ENCODE peak calls at places on chromosomes 3 and 15, in eight cellular contexts. One of them, this sample, is unnamed.

GRCh38 chr15:31740203-31740602 is 290.1 kb upstream of the CHRNA7 start:
- DNase-seq in astrocyte: no peak
- DNase-seq in RWPE1: no peak
- DNase-seq in IMR-90: no peak
- DNase-seq in CD8-positive, alpha-beta memory T cell: no peak
- DNase-seq in cardiac muscle cell: no peak
- DNase-seq in CD4-positive, alpha-beta T cell: no peak
- DNase-seq in stomach: no peak
- DNase-seq in this sample: peak; percentile 5

GRCh38 chr15:32042269-32042996 is 12.1 kb downstream of the CHRNA7 start:
- DNase-seq in IMR-90: no peak
- DNase-seq in cardiac muscle cell: peak; percentile 43
- DNase-seq in stomach: no peak
- DNase-seq in astrocyte: no peak
- DNase-seq in CD8-positive, alpha-beta memory T cell: no peak
- DNase-seq in CD4-positive, alpha-beta T cell: no peak
- DNase-seq in RWPE1: peak; percentile 34
- DNase-seq in this sample: no peak

GRCh38 chr3:182276512-182276911 is 516.8 kb upstream of the ATP11B start:
- DNase-seq in IMR-90: no peak
- DNase-seq in RWPE1: no peak
- DNase-seq in astrocyte: no peak
- DNase-seq in cardiac muscle cell: peak; percentile 21
- DNase-seq in CD4-positive, alpha-beta T cell: no peak
- DNase-seq in stomach: no peak
- DNase-seq in CD8-positive, alpha-beta memory T cell: no peak
- DNase-seq in this sample: no peak

GRCh38 chr15:60358935-60359672 is 38.7 kb downstream of the ANXA2 start:
- DNase-seq in CD8-positive, alpha-beta memory T cell: no peak
- DNase-seq in RWPE1: no peak
- DNase-seq in CD4-positive, alpha-beta T cell: no peak
- DNase-seq in astrocyte: peak; percentile 90
- DNase-seq in cardiac muscle cell: no peak
- DNase-seq in stomach: peak; percentile 48
- DNase-seq in IMR-90: peak; percentile 93
- DNase-seq in this sample: no peak

GRCh38 chr3:45154641-45155147 is 8.5 kb upstream of the CDCP1 start:
- DNase-seq in cardiac muscle cell: no peak
- DNase-seq in IMR-90: peak; percentile 69
- DNase-seq in astrocyte: peak; percentile 73
- DNase-seq in CD8-positive, alpha-beta memory T cell: no peak
- DNase-seq in CD4-positive, alpha-beta T cell: no peak
- DNase-seq in RWPE1: peak; percentile 48
- DNase-seq in stomach: no peak
- DNase-seq in this sample: no peak

GRCh38 chr15:70947369-70948335 is 55.0 kb downstream of the LRRC49 start:
- DNase-seq in CD8-positive, alpha-beta memory T cell: no peak
- DNase-seq in astrocyte: no peak
- DNase-seq in IMR-90: no peak
- DNase-seq in RWPE1: no peak
- DNase-seq in cardiac muscle cell: no peak
- DNase-seq in stomach: no peak
- DNase-seq in CD4-positive, alpha-beta T cell: no peak
- DNase-seq in this sample: no peak

GRCh38 chr15:99054025-99054387 is 46.4 kb upstream of the PGPEP1L start:
- DNase-seq in cardiac muscle cell: no peak
- DNase-seq in IMR-90: peak; percentile 29
- DNase-seq in astrocyte: no peak
- DNase-seq in CD8-positive, alpha-beta memory T cell: no peak
- DNase-seq in stomach: no peak
- DNase-seq in RWPE1: no peak
- DNase-seq in CD4-positive, alpha-beta T cell: no peak
- DNase-seq in this sample: no peak

GRCh38 chr15:43168192-43169107 is 16.8 kb upstream of the CCNDBP1 start:
- DNase-seq in cardiac muscle cell: peak; percentile 1
- DNase-seq in CD4-positive, alpha-beta T cell: no peak
- DNase-seq in astrocyte: peak; percentile 77
- DNase-seq in IMR-90: peak; percentile 81
- DNase-seq in CD8-positive, alpha-beta memory T cell: no peak
- DNase-seq in RWPE1: peak; percentile 49
- DNase-seq in stomach: peak; percentile 41
- DNase-seq in this sample: peak; percentile 30

GRCh38 chr15:28942046-28942445 is 56.3 kb downstream of the APBA2 start:
- DNase-seq in CD8-positive, alpha-beta memory T cell: peak; percentile 30
- DNase-seq in RWPE1: no peak
- DNase-seq in cardiac muscle cell: no peak
- DNase-seq in CD4-positive, alpha-beta T cell: peak; percentile 45
- DNase-seq in IMR-90: no peak
- DNase-seq in astrocyte: no peak
- DNase-seq in stomach: peak; percentile 29
- DNase-seq in this sample: no peak

GRCh38 chr3:63571682-63572081 is 80.8 kb upstream of the SNTN start:
- DNase-seq in CD8-positive, alpha-beta memory T cell: no peak
- DNase-seq in IMR-90: no peak
- DNase-seq in astrocyte: no peak
- DNase-seq in stomach: no peak
- DNase-seq in RWPE1: no peak
- DNase-seq in cardiac muscle cell: no peak
- DNase-seq in CD4-positive, alpha-beta T cell: no peak
- DNase-seq in this sample: no peak

GRCh38 chr15:71804226-71804625 is 6.1 kb upstream of the NR2E3 start:
- DNase-seq in astrocyte: no peak
- DNase-seq in RWPE1: no peak
- DNase-seq in stomach: no peak
- DNase-seq in IMR-90: no peak
- DNase-seq in CD4-positive, alpha-beta T cell: no peak
- DNase-seq in cardiac muscle cell: no peak
- DNase-seq in CD8-positive, alpha-beta memory T cell: no peak
- DNase-seq in this sample: no peak

GRCh38 chr3:10483686-10484345 is 21.6 kb downstream of the ATP2B2 start:
- DNase-seq in RWPE1: no peak
- DNase-seq in IMR-90: no peak
- DNase-seq in CD4-positive, alpha-beta T cell: no peak
- DNase-seq in CD8-positive, alpha-beta memory T cell: no peak
- DNase-seq in astrocyte: no peak
- DNase-seq in stomach: no peak
- DNase-seq in cardiac muscle cell: no peak
- DNase-seq in this sample: no peak

GRCh38 chr3:83928391-83928790 is 1030.4 kb upstream of the CADM2 start:
- DNase-seq in CD4-positive, alpha-beta T cell: no peak
- DNase-seq in astrocyte: no peak
- DNase-seq in stomach: no peak
- DNase-seq in RWPE1: no peak
- DNase-seq in IMR-90: no peak
- DNase-seq in CD8-positive, alpha-beta memory T cell: no peak
- DNase-seq in cardiac muscle cell: peak; percentile 33
- DNase-seq in this sample: no peak

GRCh38 chr15:70319466-70319865 is 221.7 kb upstream of the TLE3 start:
- DNase-seq in CD8-positive, alpha-beta memory T cell: no peak
- DNase-seq in astrocyte: no peak
- DNase-seq in cardiac muscle cell: no peak
- DNase-seq in RWPE1: no peak
- DNase-seq in stomach: no peak
- DNase-seq in CD4-positive, alpha-beta T cell: no peak
- DNase-seq in IMR-90: no peak
- DNase-seq in this sample: no peak

DNA sequence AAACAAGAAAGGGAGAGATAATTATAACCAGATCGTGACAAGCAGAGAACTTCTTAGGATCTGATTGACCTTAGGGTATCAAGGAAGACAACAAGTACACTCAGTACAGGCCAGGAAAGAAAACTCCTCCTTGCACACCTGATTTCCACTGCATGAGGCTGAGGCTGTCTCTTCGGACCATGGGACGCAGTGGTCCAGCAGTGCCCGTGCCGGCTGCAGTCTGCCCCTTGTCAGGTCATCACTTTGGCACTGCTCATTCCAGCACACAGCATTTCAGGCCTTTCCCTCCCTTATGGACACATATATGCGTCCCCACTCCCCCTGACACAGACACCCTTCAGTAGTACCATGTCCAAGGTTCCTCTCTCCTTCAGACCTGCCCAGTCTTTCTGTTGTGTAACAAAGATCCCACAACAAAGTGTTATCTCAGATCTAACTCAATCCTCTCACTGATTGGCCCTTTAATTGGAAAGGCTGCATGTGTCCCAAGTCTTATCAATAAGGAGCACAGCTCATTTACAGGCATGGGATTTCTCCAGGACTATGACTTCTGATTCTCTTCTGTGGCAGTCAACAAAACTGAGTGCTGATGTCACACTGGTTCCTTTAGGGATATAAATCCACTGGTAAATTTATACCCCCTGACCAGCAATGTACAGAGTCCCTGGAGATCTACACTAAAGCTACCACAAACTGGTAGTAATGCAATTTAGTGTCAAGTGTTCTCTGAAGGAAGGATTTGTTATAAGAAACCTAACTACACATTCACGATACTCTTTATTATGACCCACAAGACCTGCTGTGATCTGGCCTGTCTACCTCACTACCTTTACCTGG is 27.9 kb downstream of the CLK3 start:
- DNase-seq in astrocyte: no peak
- DNase-seq in RWPE1: no peak
- DNase-seq in CD4-positive, alpha-beta T cell: no peak
- DNase-seq in IMR-90: no peak
- DNase-seq in stomach: no peak
- DNase-seq in cardiac muscle cell: no peak
- DNase-seq in CD8-positive, alpha-beta memory T cell: no peak
- DNase-seq in this sample: no peak
- H3K27ac ChIP-seq in astrocyte: peak overlapping the region; percentile 25
- H3K27ac ChIP-seq in RWPE1: no peak overlapping the region
- H3K27ac ChIP-seq in CD4-positive, alpha-beta T cell: no peak overlapping the region
- H3K27ac ChIP-seq in IMR-90: no peak overlapping the region
- H3K27ac ChIP-seq in stomach: peak overlapping the region; percentile 80
- H3K27ac ChIP-seq in cardiac muscle cell: peak overlapping the region; percentile 89
- H3K27ac ChIP-seq in CD8-positive, alpha-beta memory T cell: no peak overlapping the region
- H3K27ac ChIP-seq in this sample: no peak overlapping the region

GRCh38 chr15:87211547-87211946 is 1045.0 kb downstream of the NTRK3 start:
- DNase-seq in cardiac muscle cell: no peak
- DNase-seq in stomach: no peak
- DNase-seq in CD8-positive, alpha-beta memory T cell: no peak
- DNase-seq in CD4-positive, alpha-beta T cell: no peak
- DNase-seq in RWPE1: no peak
- DNase-seq in IMR-90: no peak
- DNase-seq in astrocyte: no peak
- DNase-seq in this sample: no peak

GRCh38 chr15:87209891-87210649 is 1046.5 kb downstream of the NTRK3 start:
- DNase-seq in astrocyte: no peak
- DNase-seq in cardiac muscle cell: no peak
- DNase-seq in RWPE1: peak; percentile 11
- DNase-seq in CD4-positive, alpha-beta T cell: no peak
- DNase-seq in CD8-positive, alpha-beta memory T cell: no peak
- DNase-seq in IMR-90: no peak
- DNase-seq in stomach: no peak
- DNase-seq in this sample: no peak

GRCh38 chr15:87207945-87208580 is 1048.5 kb downstream of the NTRK3 start:
- DNase-seq in CD4-positive, alpha-beta T cell: no peak
- DNase-seq in astrocyte: peak; percentile 86
- DNase-seq in IMR-90: peak; percentile 25
- DNase-seq in RWPE1: peak; percentile 64
- DNase-seq in cardiac muscle cell: no peak
- DNase-seq in CD8-positive, alpha-beta memory T cell: no peak
- DNase-seq in stomach: no peak
- DNase-seq in this sample: no peak

GRCh38 chr15:87212041-87212440 is 1044.5 kb downstream of the NTRK3 start:
- DNase-seq in astrocyte: peak; percentile 52
- DNase-seq in stomach: no peak
- DNase-seq in IMR-90: no peak
- DNase-seq in CD4-positive, alpha-beta T cell: no peak
- DNase-seq in RWPE1: no peak
- DNase-seq in CD8-positive, alpha-beta memory T cell: no peak
- DNase-seq in cardiac muscle cell: no peak
- DNase-seq in this sample: no peak

DNA sequence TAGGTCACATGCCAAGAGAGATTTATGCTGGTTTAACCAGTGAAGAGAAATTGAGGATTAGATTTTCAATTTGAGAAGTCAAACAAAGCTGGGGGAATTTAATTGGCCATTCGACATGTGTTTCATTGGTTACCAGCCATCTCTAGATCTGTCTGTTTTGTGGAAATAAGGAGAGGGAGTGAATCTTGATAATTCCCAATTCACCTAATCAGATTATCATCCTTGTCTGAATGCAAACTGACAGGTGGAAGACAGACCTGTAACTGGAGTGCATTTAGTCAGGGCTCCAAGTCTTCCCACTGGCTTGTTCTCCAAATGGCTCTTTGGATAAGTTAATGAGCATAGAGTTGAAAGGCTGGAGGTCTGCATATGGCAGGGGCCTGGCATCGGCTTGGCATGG is 1049.3 kb downstream of the NTRK3 start:
- DNase-seq in CD4-positive, alpha-beta T cell: no peak
- DNase-seq in stomach: no peak
- DNase-seq in astrocyte: no peak
- DNase-seq in RWPE1: no peak
- DNase-seq in IMR-90: no peak
- DNase-seq in CD8-positive, alpha-beta memory T cell: no peak
- DNase-seq in cardiac muscle cell: no peak
- DNase-seq in this sample: no peak
- H3K27ac ChIP-seq in CD4-positive, alpha-beta T cell: no peak overlapping the region
- H3K27ac ChIP-seq in stomach: no peak overlapping the region
- H3K27ac ChIP-seq in astrocyte: peak overlapping the region; percentile 68
- H3K27ac ChIP-seq in RWPE1: peak overlapping the region; percentile 64
- H3K27ac ChIP-seq in IMR-90: no peak overlapping the region
- H3K27ac ChIP-seq in CD8-positive, alpha-beta memory T cell: no peak overlapping the region
- H3K27ac ChIP-seq in cardiac muscle cell: no peak overlapping the region
- H3K27ac ChIP-seq in this sample: no peak overlapping the region

DNA sequence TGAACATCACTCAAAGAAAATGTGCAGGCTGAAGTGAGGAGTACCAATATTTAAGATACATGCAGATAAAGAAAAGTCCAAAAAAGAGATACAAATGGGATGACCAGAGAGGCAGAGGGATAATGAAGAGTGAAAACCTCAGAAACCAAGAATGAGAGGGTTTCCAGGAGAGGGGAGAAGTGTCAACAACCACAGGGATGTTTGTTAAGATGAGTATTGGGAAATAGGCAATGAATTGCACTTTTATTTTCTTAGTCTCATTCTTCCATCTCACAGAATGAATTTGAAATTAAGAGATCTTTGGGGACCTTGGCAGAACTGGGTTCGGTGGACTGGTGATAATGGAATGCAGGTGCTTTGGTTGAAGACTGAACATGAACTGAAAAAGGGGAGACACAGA is 102.5 kb downstream of the ECT2 start:
- DNase-seq in CD8-positive, alpha-beta memory T cell: no peak
- DNase-seq in stomach: no peak
- DNase-seq in CD4-positive, alpha-beta T cell: no peak
- DNase-seq in RWPE1: no peak
- DNase-seq in IMR-90: no peak
- DNase-seq in cardiac muscle cell: no peak
- DNase-seq in astrocyte: no peak
- DNase-seq in this sample: no peak
- H3K27ac ChIP-seq in CD8-positive, alpha-beta memory T cell: no peak overlapping the region
- H3K27ac ChIP-seq in stomach: no peak overlapping the region
- H3K27ac ChIP-seq in CD4-positive, alpha-beta T cell: no peak overlapping the region
- H3K27ac ChIP-seq in RWPE1: no peak overlapping the region
- H3K27ac ChIP-seq in IMR-90: no peak overlapping the region
- H3K27ac ChIP-seq in cardiac muscle cell: no peak overlapping the region
- H3K27ac ChIP-seq in astrocyte: no peak overlapping the region
- H3K27ac ChIP-seq in this sample: no peak overlapping the region

DNA sequence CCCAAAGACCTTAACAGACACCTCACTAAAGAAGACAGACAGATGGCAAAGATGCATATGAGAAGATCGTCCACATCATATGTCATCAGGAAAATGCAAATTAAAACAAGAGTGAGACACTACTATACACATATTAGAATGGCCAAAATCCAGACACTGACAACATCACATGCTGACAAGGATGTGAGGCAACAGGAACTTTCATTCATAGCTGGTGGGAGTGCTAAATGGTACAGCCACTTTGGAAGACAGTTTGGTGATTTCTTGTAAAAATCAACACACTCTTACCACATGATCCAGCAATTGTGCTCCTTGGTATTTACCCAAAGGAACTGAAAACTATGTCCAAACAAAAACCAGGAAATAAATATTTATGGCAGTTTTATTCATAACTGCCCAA is 17.6 kb downstream of the CHDH start:
- DNase-seq in CD8-positive, alpha-beta memory T cell: no peak
- DNase-seq in cardiac muscle cell: no peak
- DNase-seq in CD4-positive, alpha-beta T cell: no peak
- DNase-seq in stomach: no peak
- DNase-seq in IMR-90: no peak
- DNase-seq in RWPE1: no peak
- DNase-seq in astrocyte: no peak
- DNase-seq in this sample: no peak
- H3K27ac ChIP-seq in CD8-positive, alpha-beta memory T cell: no peak overlapping the region
- H3K27ac ChIP-seq in cardiac muscle cell: no peak overlapping the region
- H3K27ac ChIP-seq in CD4-positive, alpha-beta T cell: no peak overlapping the region
- H3K27ac ChIP-seq in stomach: no peak overlapping the region
- H3K27ac ChIP-seq in IMR-90: no peak overlapping the region
- H3K27ac ChIP-seq in RWPE1: no peak overlapping the region
- H3K27ac ChIP-seq in astrocyte: no peak overlapping the region
- H3K27ac ChIP-seq in this sample: no peak overlapping the region

This sample was measured in substantia nigra.